ENCODE peak calls at places on chromosomes 13 and 19, in ten cellular contexts. Z is H1, E is transverse colon, Q is spleen, O is sigmoid colon, I is prostate gland, P is HepG2, R is HCT116, S is breast epithelium, H is stomach. W is an unnamed sample.

GRCh38 chr19:13864513-13865242 is 12.3 kb upstream of the NANOS3 start:
- DNase-seq in Z (no peak), E (no peak), Q (peak), O (no peak), I (no peak), P (no peak), R (no peak), S (no peak), H (no peak), W (no peak)

GRCh38 chr13:113022391-113023216 is 53.6 kb downstream of the MCF2L start:
- DNase-seq in Z (no peak), E (no peak), Q (no peak), O (no peak), I (peak), P (peak), R (no peak), S (no peak), H (no peak), W (peak)

GRCh38 chr13:50387124-50387581 is 371.9 kb downstream of the KCNRG start:
- DNase-seq in Z (no peak), E (peak), Q (peak), O (no peak), I (peak), P (peak), R (no peak), S (no peak), H (peak), W (peak)

GRCh38 chr19:45156231-45156630 is 4.6 kb downstream of the NKPD1 start:
- DNase-seq in Z (no peak), E (no peak), Q (no peak), O (no peak), I (no peak), P (no peak), R (no peak), S (no peak), H (no peak), W (no peak)

GRCh38 chr13:35984776-35985453 is 146.3 kb downstream of the DCLK1 start:
- DNase-seq in Z (no peak), E (no peak), Q (no peak), O (no peak), I (no peak), P (no peak), R (no peak), S (no peak), H (no peak), W (no peak)

GRCh38 chr19:10899171-10899653 is 27.9 kb downstream of the CARM1 start:
- DNase-seq in Z (no peak), E (peak), Q (no peak), O (no peak), I (peak), P (no peak), R (no peak), S (peak), H (peak), W (peak)

GRCh38 chr13:46354143-46355087 is 32.6 kb downstream of the RUBCNL start:
- DNase-seq in Z (no peak), E (no peak), Q (no peak), O (no peak), I (no peak), P (peak), R (peak), S (no peak), H (no peak), W (no peak)

GRCh38 chr19:8054169-8054568 is 1.6 kb downstream of the CCL25 start:
- DNase-seq in Z (no peak), E (no peak), Q (no peak), O (no peak), I (no peak), P (no peak), R (no peak), S (no peak), H (no peak), W (no peak)

GRCh38 chr13:76707360-76707759 is 178.8 kb downstream of the KCTD12 start:
- DNase-seq in Z (no peak), E (no peak), Q (no peak), O (no peak), I (no peak), P (no peak), R (no peak), S (no peak), H (no peak), W (no peak)

GRCh38 chr19:11422163-11423068 is 3.3 kb upstream of the RGL3 start:
- DNase-seq in Z (peak), E (peak), Q (peak), O (peak), I (peak), P (no peak), R (no peak), S (peak), H (peak), W (peak)

GRCh38 chr13:31380728-31381127 is 181.0 kb downstream of the B3GLCT start:
- DNase-seq in Z (no peak), E (no peak), Q (no peak), O (no peak), I (no peak), P (no peak), R (no peak), S (no peak), H (no peak), W (no peak)

GRCh38 chr13:102597029-102598015 is 536 bp downstream of the TPP2 start:
- DNase-seq in Z (no peak), E (peak), Q (no peak), O (peak), I (no peak), P (no peak), R (no peak), S (no peak), H (no peak), W (peak)

GRCh38 chr13:43156916-43157315 is 133.5 kb downstream of the DNAJC15 start:
- DNase-seq in Z (no peak), E (no peak), Q (no peak), O (no peak), I (no peak), P (no peak), R (no peak), S (no peak), H (no peak), W (no peak)

GRCh38 chr19:3131168-3131567 is 4.7 kb upstream of the GNA15 start:
- DNase-seq in Z (no peak), E (no peak), Q (peak), O (no peak), I (no peak), P (no peak), R (no peak), S (no peak), H (no peak), W (peak)

GRCh38 chr19:35718345-35719041 is 690 bp downstream of the KMT2B start:
- DNase-seq in Z (no peak), E (peak), Q (peak), O (no peak), I (no peak), P (no peak), R (no peak), S (no peak), H (peak), W (peak)

GRCh38 chr13:26941345-26942174 is 181.0 kb upstream of the GPR12 start:
- DNase-seq in Z (no peak), E (no peak), Q (no peak), O (no peak), I (no peak), P (no peak), R (no peak), S (no peak), H (no peak), W (no peak)

GRCh38 chr19:44111910-44112463 is 1.2 kb upstream of the ZNF225 start:
- DNase-seq in Z (peak), E (no peak), Q (no peak), O (no peak), I (no peak), P (no peak), R (no peak), S (no peak), H (no peak), W (no peak)

DNA sequence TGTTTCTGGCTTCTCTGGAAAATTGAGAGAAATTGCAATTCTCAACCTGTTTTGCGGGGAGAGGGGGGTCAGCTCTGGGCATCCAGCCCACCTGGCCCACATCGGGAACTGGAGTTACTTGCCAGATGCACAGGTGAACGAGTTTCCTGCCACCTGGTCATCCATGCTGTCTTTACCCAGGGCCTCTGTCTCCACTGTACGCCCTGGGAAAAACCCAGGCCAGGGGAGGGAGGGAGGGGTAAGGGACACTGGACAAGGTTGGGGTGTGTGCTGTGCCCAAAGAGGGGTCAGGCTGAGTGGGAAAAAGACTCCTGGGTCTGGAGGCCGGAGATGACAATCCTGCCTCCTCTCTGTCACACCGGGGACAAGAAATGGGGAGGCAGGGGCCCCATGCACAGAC is 307.6 kb downstream of the ZNF536 start:
- DNase-seq in Z (no peak), E (no peak), Q (no peak), O (no peak), I (no peak), P (no peak), R (no peak), S (no peak), H (no peak), W (no peak)
- H3K27ac ChIP-seq in Z (no peak), E (no peak), Q (no peak), O (no peak), I (no peak), P (no peak), R (no peak), S (no peak), H (no peak), W (no peak)

GRCh38 chr19:1863638-1864479 is 480 bp upstream of the KLF16 start:
- DNase-seq in Z (no peak), E (peak), Q (peak), O (peak), I (peak), P (peak), R (peak), S (peak), H (peak), W (peak)

GRCh38 chr19:1862424-1863307 is 713 bp downstream of the KLF16 start:
- DNase-seq in Z (no peak), E (peak), Q (peak), O (no peak), I (no peak), P (no peak), R (no peak), S (no peak), H (no peak), W (peak)

GRCh38 chr19:1865172-1866010 is 2.0 kb upstream of the KLF16 start:
- DNase-seq in Z (no peak), E (no peak), Q (peak), O (peak), I (no peak), P (no peak), R (no peak), S (no peak), H (no peak), W (no peak)

GRCh38 chr19:1863308-1863637 is at the start of gene KLF16:
- DNase-seq in Z (no peak), E (no peak), Q (no peak), O (no peak), I (no peak), P (no peak), R (no peak), S (no peak), H (no peak), W (no peak)

DNA sequence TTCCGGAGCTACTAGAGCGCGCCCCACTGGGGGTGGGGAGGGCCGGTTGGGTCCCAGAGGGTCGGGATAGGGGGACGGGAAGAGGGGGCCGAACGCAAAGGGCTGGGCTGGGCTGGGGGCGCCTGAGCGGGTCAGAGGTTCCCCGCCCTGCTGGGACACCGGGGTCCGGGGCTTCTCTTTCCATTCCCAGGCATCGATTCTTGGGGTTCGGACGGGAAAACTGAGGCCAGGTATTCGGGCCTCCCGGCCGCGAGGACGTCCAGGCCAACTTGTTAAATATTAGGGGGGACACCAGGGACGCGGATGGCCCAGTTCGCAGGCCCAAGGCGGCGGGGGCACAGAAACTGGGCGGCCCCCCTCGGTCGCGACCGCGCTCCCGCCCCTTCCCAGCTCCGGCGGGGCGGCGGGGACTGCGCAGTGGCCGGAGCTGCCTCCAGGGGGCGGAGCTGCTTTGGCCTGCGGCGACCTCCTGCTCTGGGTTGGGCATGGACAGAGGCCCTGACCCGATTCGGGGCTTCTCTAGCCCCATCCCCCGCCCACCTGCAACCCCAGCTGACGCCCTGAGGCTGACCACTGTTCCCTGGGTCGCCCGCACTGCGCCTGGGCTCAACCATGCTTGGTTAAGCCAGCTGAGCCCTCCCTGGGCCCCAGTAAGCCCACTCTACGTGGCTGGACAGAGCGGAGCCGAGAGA is 1.2 kb upstream of the KLF16 start:
- DNase-seq in Z (no peak), E (peak), Q (peak), O (peak), I (peak), P (peak), R (no peak), S (no peak), H (peak), W (peak)
- TF ChIP-seq POLR2AphosphoS5 in Z (peak), E (no peak), Q (peak), O (no peak), I (no peak), P (no peak), R (peak), S (peak), H (no peak), W (peak)

GRCh38 chr19:18657590-18658365 is 20.9 kb downstream of the KLHL26 start:
- DNase-seq in Z (no peak), E (no peak), Q (no peak), O (peak), I (no peak), P (no peak), R (no peak), S (no peak), H (no peak), W (peak)
- TF ChIP-seq POLR2A in Z (no peak), E (no peak), Q (no peak), O (no peak), I (no peak), P (no peak), R (no peak), S (no peak), H (no peak), W (no peak)

DNA sequence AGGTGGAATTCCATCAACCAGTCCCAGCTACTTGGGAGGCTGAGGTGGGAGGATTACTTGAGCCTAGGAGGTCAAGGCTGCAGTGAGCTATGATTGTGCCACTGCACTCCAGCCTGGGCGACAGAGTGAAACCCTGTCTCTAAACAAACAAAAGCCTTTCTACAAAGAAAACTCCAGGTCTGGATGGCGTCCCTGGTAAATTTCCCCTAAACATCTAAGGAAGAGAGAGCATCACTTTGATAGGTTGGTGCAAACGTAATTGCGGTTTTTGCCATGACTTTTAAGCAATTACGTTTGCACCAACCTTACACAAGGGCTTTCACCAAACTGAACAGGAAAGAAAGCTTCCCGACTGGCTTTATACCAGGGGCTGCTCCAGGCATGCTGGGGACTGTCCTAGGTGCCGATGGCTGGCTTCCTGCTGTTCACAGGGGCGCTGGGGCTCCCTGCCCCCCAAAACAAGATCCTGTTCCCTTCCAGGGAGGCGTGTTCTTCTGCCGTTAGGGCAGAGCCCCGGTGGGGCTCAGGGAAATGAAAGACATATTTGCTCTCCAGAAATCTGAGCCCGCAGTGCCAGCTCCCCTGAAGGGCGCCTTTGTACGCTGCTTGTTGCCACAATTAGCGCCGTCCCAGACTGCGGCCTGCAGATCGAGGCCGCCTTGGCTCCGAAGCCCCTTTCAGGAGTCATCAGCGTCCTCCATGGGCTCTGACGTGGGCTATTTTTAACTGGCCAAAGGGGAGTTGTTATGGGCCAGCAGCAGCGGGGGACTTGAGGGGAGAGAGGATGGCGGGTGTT is 38.7 kb upstream of the KLF2 start:
- DNase-seq in Z (no peak), E (no peak), Q (no peak), O (no peak), I (no peak), P (no peak), R (no peak), S (peak), H (no peak), W (no peak)
- H3K27ac ChIP-seq in Z (no peak), E (peak), Q (peak), O (peak), I (peak), P (no peak), R (no peak), S (peak), H (peak), W (peak)

GRCh38 chr13:110923086-110923485 is 8.2 kb upstream of the ANKRD10 start:
- DNase-seq in Z (no peak), E (no peak), Q (no peak), O (no peak), I (no peak), P (no peak), R (no peak), S (no peak), H (no peak), W (no peak)

GRCh38 chr13:110921695-110922094 is 6.8 kb upstream of the ANKRD10 start:
- DNase-seq in Z (no peak), E (no peak), Q (no peak), O (no peak), I (no peak), P (no peak), R (no peak), S (no peak), H (no peak), W (no peak)

GRCh38 chr13:110921209-110921608 is 6.3 kb upstream of the ANKRD10 start:
- DNase-seq in Z (no peak), E (no peak), Q (no peak), O (no peak), I (no peak), P (no peak), R (no peak), S (no peak), H (no peak), W (peak)

GRCh38 chr13:110922506-110922905 is 7.6 kb upstream of the ANKRD10 start:
- DNase-seq in Z (no peak), E (no peak), Q (no peak), O (no peak), I (no peak), P (no peak), R (no peak), S (no peak), H (no peak), W (no peak)

GRCh38 chr13:110920038-110920437 is 5.2 kb upstream of the ANKRD10 start:
- DNase-seq in Z (no peak), E (no peak), Q (no peak), O (no peak), I (no peak), P (no peak), R (no peak), S (no peak), H (peak), W (peak)
- TF ChIP-seq POLR2AphosphoS5 in Z (no peak), E (no peak), Q (no peak), O (no peak), I (no peak), P (no peak), R (no peak), S (no peak), H (no peak), W (no peak)

DNA sequence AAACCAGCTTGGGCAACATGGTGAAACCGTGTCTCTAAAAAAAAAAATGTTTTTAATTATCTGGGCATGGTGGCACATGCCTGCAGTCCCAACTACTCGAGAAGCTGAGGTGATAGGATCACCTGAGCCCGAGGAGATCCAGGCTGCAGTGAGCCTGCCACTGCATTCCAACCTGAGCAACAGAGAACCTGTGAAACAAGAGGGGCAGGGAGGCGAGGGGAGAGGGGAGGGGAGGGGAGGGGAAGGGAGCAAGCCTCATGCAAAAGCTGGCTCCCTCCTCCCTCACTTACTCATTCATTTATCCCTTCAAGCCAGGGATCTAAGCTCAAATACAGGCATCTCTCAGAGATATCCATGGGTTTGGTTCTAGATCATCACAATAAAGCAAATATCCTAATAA is 8.9 kb downstream of the ATP7B start:
- DNase-seq in Z (no peak), E (no peak), Q (no peak), O (no peak), I (no peak), P (no peak), R (no peak), S (no peak), H (no peak), W (no peak)
- TF ChIP-seq POLR2A in Z (no peak), E (no peak), Q (no peak), O (no peak), I (no peak), P (no peak), R (no peak), S (no peak), H (no peak), W (no peak)

W was measured in upper lobe of left lung.